ENCODE peak calls at places on chromosomes 3 and 15, in five cellular contexts. O is transverse colon, T is MCF 10A, F is fibroblast of lung, Z is esophagus muscularis mucosa. D is an unnamed sample.

GRCh38 chr15:82646250-82647044 is 716 bp downstream of the CPEB1 start:
- DNase-seq in T (no peak), Z (no peak), O (no peak), F (no peak), D (no peak)

GRCh38 chr3:147921044-147921443 is 511.9 kb downstream of the ZIC1 start:
- DNase-seq in F (peak), T (no peak), O (no peak), Z (no peak), D (no peak)

GRCh38 chr3:112649478-112649735 is 8.5 kb upstream of the CCDC80 start:
- DNase-seq in T (no peak), F (peak), Z (no peak), O (no peak), D (no peak)

GRCh38 chr3:160810360-160810759 is 54.3 kb downstream of the PPM1L start:
- DNase-seq in Z (no peak), O (no peak), T (no peak), F (peak), D (no peak)

GRCh38 chr3:23829242-23829934 is 23.6 kb downstream of the UBE2E1 start:
- DNase-seq in O (no peak), T (no peak), Z (no peak), F (no peak), D (no peak)

GRCh38 chr3:115399751-115400150 is 223.6 kb upstream of the GAP43 start:
- DNase-seq in O (no peak), T (no peak), F (no peak), Z (no peak), D (no peak)

GRCh38 chr3:190319660-190320059 is 2.6 kb downstream of the CLDN1 start:
- DNase-seq in T (peak), Z (no peak), O (no peak), F (peak), D (no peak)

GRCh38 chr3:154022603-154023002 is 98.6 kb upstream of the ARHGEF26 start:
- DNase-seq in O (no peak), Z (no peak), T (peak), F (no peak), D (no peak)

GRCh38 chr3:111763101-111763500 is 96.0 kb upstream of the PHLDB2 start:
- DNase-seq in F (peak), T (no peak), Z (no peak), O (no peak), D (no peak)

GRCh38 chr3:190120161-190121060 is at the start of gene P3H2:
- DNase-seq in Z (peak), O (peak), T (peak), F (peak), D (peak)

GRCh38 chr3:23455084-23455483 is 252.0 kb downstream of the UBE2E2 start:
- DNase-seq in T (peak), O (no peak), Z (no peak), F (peak), D (no peak)

GRCh38 chr3:27200721-27201434 is 168.3 kb downstream of the NEK10 start:
- DNase-seq in F (no peak), Z (no peak), O (no peak), T (no peak), D (no peak)

GRCh38 chr3:14413381-14414071 is 11.1 kb downstream of the SLC6A6 start:
- DNase-seq in F (peak), O (no peak), T (peak), Z (no peak), D (no peak)

GRCh38 chr3:12890610-12891390 is 49.4 kb upstream of the RPL32 start:
- DNase-seq in Z (no peak), F (no peak), O (no peak), T (no peak), D (no peak)
- TF ChIP-seq CTCF in Z (no peak), F (no peak), O (no peak), T (no peak), D (no peak)

GRCh38 chr3:45506084-45506483 is 88.5 kb upstream of the LIMD1 start:
- DNase-seq in O (no peak), F (no peak), T (no peak), Z (no peak), D (no peak)

GRCh38 chr3:45508659-45509037 is 85.9 kb upstream of the LIMD1 start:
- DNase-seq in O (no peak), T (no peak), Z (no peak), F (no peak), D (no peak)

GRCh38 chr3:45509038-45509767 is 85.3 kb upstream of the LIMD1 start:
- DNase-seq in F (peak), O (no peak), Z (no peak), T (peak), D (no peak)

GRCh38 chr3:45506751-45507391 is 87.7 kb upstream of the LIMD1 start:
- DNase-seq in F (peak), O (no peak), Z (no peak), T (no peak), D (no peak)

DNA sequence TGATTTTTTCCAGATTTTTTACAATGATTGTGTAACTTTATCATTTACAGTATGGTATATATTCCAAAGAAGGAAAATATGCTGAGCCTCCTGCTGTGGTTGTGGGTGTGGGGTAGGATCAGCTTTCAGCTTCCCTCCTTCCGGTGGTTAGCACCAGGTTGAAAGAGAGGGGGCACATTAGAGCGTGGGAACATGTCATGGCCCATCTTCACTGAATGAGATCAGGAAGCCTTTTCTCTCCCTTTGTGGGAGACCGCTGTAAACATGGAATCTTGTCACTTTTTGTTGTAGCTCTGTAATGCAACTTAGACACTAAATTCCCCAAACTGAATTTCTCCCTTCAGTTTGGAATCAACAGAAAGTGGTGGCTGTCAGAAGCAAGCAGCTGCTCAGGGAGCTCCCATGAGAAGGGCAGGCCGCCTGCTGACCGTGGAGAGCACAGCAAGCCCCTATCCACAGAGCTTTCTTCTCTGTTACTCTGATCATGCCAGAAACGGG is 86.7 kb upstream of the LIMD1 start:
- DNase-seq in T (no peak), F (peak), Z (no peak), O (no peak), D (no peak)
- TF ChIP-seq CTCF in T (no peak), F (peak), Z (peak), O (no peak), D (peak)

GRCh38 chr3:123447749-123448502 is 964 bp downstream of the ADCY5 start:
- DNase-seq in F (no peak), O (peak), T (no peak), Z (no peak), D (peak)
- TF ChIP-seq CTCF in F (no peak), O (no peak), T (no peak), Z (peak), D (peak)

DNA sequence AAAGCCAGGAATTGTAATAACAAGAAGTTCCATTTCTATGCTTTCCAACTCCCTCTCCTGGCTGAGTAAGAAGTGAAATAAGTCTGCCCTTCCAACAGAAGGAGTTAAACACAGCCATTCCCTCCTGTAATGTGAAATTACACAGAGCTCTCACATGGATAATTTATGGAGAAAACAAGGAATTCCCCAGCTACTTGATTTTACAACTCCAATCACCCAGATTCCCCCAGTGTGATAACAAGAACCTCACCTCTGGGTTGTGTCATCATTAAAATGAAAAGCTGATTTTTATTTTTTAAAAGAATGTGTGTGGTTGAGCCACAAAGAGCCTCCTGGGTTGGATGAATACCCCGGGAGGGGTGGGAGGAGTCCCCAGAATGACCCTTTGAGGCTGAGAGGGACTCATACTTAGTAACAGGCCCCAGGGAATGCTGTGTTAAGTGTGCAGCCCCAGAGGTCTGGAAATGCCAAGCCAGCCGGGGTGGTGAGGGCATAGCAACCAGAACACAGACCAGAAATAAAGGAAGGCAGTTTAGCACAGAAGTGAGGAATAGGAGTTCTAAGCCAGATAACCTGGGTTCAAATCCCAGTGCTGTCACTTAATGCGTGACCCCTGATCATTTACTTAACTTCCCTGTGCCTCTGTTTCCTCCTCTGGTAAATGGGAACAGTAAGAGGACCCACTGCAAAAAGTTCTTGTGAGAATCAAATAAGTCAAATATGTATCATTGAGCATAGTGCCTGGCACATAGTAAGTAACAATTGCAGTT is 124.9 kb upstream of the ARHGEF3 start:
- DNase-seq in F (peak), O (no peak), T (no peak), Z (no peak), D (no peak)
- TF ChIP-seq CTCF in F (no peak), O (no peak), T (no peak), Z (no peak), D (no peak)

GRCh38 chr3:9500108-9501050 is 53.2 kb downstream of the LHFPL4 start:
- DNase-seq in Z (no peak), O (peak), F (peak), T (peak), D (peak)
- TF ChIP-seq CTCF in Z (peak), O (peak), F (peak), T (peak), D (peak)

GRCh38 chr3:61924065-61924740 is 362.8 kb downstream of the PTPRG start:
- DNase-seq in O (no peak), F (no peak), T (no peak), Z (peak), D (no peak)

GRCh38 chr3:61922118-61922517 is 360.7 kb downstream of the PTPRG start:
- DNase-seq in F (peak), Z (peak), T (no peak), O (no peak), D (no peak)

GRCh38 chr3:61914277-61914676 is 352.9 kb downstream of the PTPRG start:
- DNase-seq in Z (no peak), T (no peak), F (no peak), O (no peak), D (no peak)

GRCh38 chr3:61915296-61915695 is 353.9 kb downstream of the PTPRG start:
- DNase-seq in Z (no peak), O (no peak), T (no peak), F (no peak), D (no peak)

GRCh38 chr3:61919371-61919770 is 358.0 kb downstream of the PTPRG start:
- DNase-seq in F (no peak), Z (no peak), O (no peak), T (no peak), D (no peak)
- TF ChIP-seq CTCF in F (no peak), Z (no peak), O (no peak), T (no peak), D (no peak)